ENCODE peak calls at places on chromosomes 3 and 15, in nine cellular contexts. P is heart right ventricle; Z is mucosa of descending colon; Q is activated B cell treated with CpG ODN at 0.5 μM for 24 hours; W is GM13976; F is iris pigment epithelial cell; I is activated CD4-positive, alpha-beta T cell treated with anti-CD3 and anti-CD28 coated beads, Interleukin-2, amount 50 U/mL, for 1 hour; U is activated CD8-positive, alpha-beta T cell treated with anti-CD3 and anti-CD28 coated beads for 36 hours; B is germinal center. J is an unnamed sample.
A peak's percentile ranks its signal among the peaks of the same experiment; 100 is the strongest.

GRCh38 chr3:144549161-144549560 is 577.5 kb downstream of the DIPK2A start:
- DNase-seq in P (no peak), Z (no peak), Q (no peak), W (no peak), F (no peak), I (no peak), U (no peak), B (no peak), J (no peak)

GRCh38 chr15:40764766-40765136 is 883 bp downstream of the GCHFR start:
- DNase-seq in P (no peak), Z (no peak), Q (no peak), W (no peak), F (no peak), I (no peak), U (no peak), B (no peak), J (no peak)

GRCh38 chr15:45635763-45636292 is 999 bp downstream of the SQOR start:
- DNase-seq in P (no peak), Z (peak; percentile 48), Q (no peak), W (no peak), F (no peak), I (no peak), U (no peak), B (no peak), J (no peak)

GRCh38 chr3:128770387-128770786 is 44.4 kb downstream of the RAB7A start:
- DNase-seq in P (no peak), Z (no peak), Q (no peak), W (no peak), F (no peak), I (no peak), U (no peak), B (no peak), J (no peak)

GRCh38 chr3:57910988-57911387 is 97.2 kb upstream of the FLNB start:
- DNase-seq in P (no peak), Z (peak; percentile 28), Q (no peak), W (no peak), F (no peak), I (peak; percentile 15), U (peak; percentile 53), B (peak; percentile 21), J (no peak)

GRCh38 chr15:72796515-72797337 is 13.2 kb upstream of the ADPGK start:
- DNase-seq in P (peak; percentile 26), Z (peak; percentile 52), Q (peak; percentile 48), W (peak; percentile 83), F (peak; percentile 14), I (peak; percentile 39), U (peak; percentile 33), B (peak; percentile 72), J (peak; percentile 26)

GRCh38 chr15:93317772-93318171 is 228.8 kb upstream of the RGMA start:
- DNase-seq in P (no peak), Z (no peak), Q (no peak), W (no peak), F (no peak), I (no peak), U (no peak), B (no peak), J (no peak)

GRCh38 chr3:87576752-87577151 is 300.4 kb upstream of the POU1F1 start:
- DNase-seq in P (no peak), Z (no peak), Q (no peak), W (no peak), F (no peak), I (no peak), U (no peak), B (no peak), J (no peak)

GRCh38 chr3:57617739-57618138 is 20.6 kb upstream of the ARF4 start:
- DNase-seq in P (no peak), Z (no peak), Q (no peak), W (no peak), F (no peak), I (no peak), U (no peak), B (no peak), J (no peak)

GRCh38 chr15:76994971-76995945 is at the start of gene PSTPIP1:
- DNase-seq in P (no peak), Z (no peak), Q (peak; percentile 64), W (peak; percentile 72), F (no peak), I (peak; percentile 66), U (peak; percentile 83), B (peak; percentile 72), J (peak; percentile 57)

GRCh38 chr15:62112616-62113593 is 46.1 kb downstream of the C2CD4A start:
- DNase-seq in P (no peak), Z (no peak), Q (no peak), W (no peak), F (peak; percentile 91), I (no peak), U (no peak), B (no peak), J (no peak)

GRCh38 chr3:159416854-159417253 is 571.8 kb upstream of the IL12A start:
- DNase-seq in P (no peak), Z (no peak), Q (no peak), W (no peak), F (peak; percentile 86), I (no peak), U (no peak), B (no peak), J (no peak)

GRCh38 chr3:44712455-44713075 is at the start of gene ZNF502:
- DNase-seq in P (peak; percentile 91), Z (peak; percentile 93), Q (peak; percentile 48), W (no peak), F (peak; percentile 91), I (peak; percentile 27), U (peak; percentile 84), B (peak; percentile 55), J (peak; percentile 25)

GRCh38 chr3:50213383-50213782 is 8.3 kb downstream of the SLC38A3 start:
- DNase-seq in P (no peak), Z (no peak), Q (no peak), W (no peak), F (no peak), I (no peak), U (no peak), B (no peak), J (no peak)

GRCh38 chr3:171162986-171163723 is 136.6 kb upstream of the SLC2A2 start:
- DNase-seq in P (no peak), Z (no peak), Q (no peak), W (peak; percentile 65), F (no peak), I (no peak), U (peak; percentile 20), B (peak; percentile 40), J (no peak)

GRCh38 chr3:111746772-111747171 is 112.3 kb upstream of the PHLDB2 start:
- DNase-seq in P (no peak), Z (no peak), Q (no peak), W (no peak), F (no peak), I (no peak), U (no peak), B (no peak), J (no peak)

GRCh38 chr15:67003586-67003985 is 61.8 kb upstream of the SMAD3 start:
- DNase-seq in P (no peak), Z (no peak), Q (no peak), W (no peak), F (peak; percentile 40), I (no peak), U (no peak), B (no peak), J (no peak)

GRCh38 chr3:195184716-195185421 is 86.1 kb downstream of the XXYLT1 start:
- DNase-seq in P (no peak), Z (no peak), Q (no peak), W (no peak), F (no peak), I (no peak), U (no peak), B (no peak), J (no peak)

GRCh38 chr15:75578206-75578947 is 738 bp downstream of the PTPN9 start:
- DNase-seq in P (no peak), Z (peak; percentile 48), Q (peak; percentile 52), W (peak; percentile 68), F (peak; percentile 45), I (peak; percentile 7), U (peak; percentile 15), B (peak; percentile 59), J (peak; percentile 6)

GRCh38 chr15:71601038-71601869 is 209.1 kb upstream of the NR2E3 start:
- DNase-seq in P (no peak), Z (no peak), Q (no peak), W (no peak), F (no peak), I (no peak), U (no peak), B (no peak), J (no peak)

GRCh38 chr3:56683122-56683817 is at the start of gene TASOR:
- DNase-seq in P (peak; percentile 80), Z (peak; percentile 85), Q (peak; percentile 85), W (peak; percentile 95), F (peak; percentile 77), I (peak; percentile 82), U (peak; percentile 86), B (peak; percentile 95), J (peak; percentile 85)

GRCh38 chr3:154235330-154235729 is 89.0 kb downstream of the DHX36 start:
- DNase-seq in P (no peak), Z (no peak), Q (no peak), W (no peak), F (peak; percentile 58), I (no peak), U (no peak), B (no peak), J (no peak)

GRCh38 chr3:179324270-179324754 is 1.5 kb downstream of the ZNF639 start:
- DNase-seq in P (no peak), Z (no peak), Q (no peak), W (peak; percentile 50), F (peak; percentile 72), I (no peak), U (no peak), B (no peak), J (no peak)

GRCh38 chr3:143771939-143772338 is 76.3 kb downstream of the SLC9A9 start:
- DNase-seq in P (no peak), Z (no peak), Q (no peak), W (no peak), F (no peak), I (no peak), U (no peak), B (no peak), J (no peak)

GRCh38 chr3:146605106-146605505 is at the start of gene PLSCR5:
- DNase-seq in P (no peak), Z (no peak), Q (no peak), W (no peak), F (no peak), I (no peak), U (no peak), B (no peak), J (no peak)

GRCh38 chr15:28191832-28192231 is 92.7 kb upstream of the OCA2 start:
- DNase-seq in P (peak; percentile 39), Z (peak; percentile 26), Q (no peak), W (no peak), F (peak; percentile 83), I (no peak), U (no peak), B (no peak), J (no peak)

J was measured in activated T-helper 9 cell treated with anti-CD3 and anti-CD28 coated beads, Interleukin-2, amount 50 U/mL, for 16 hours.